ENCODE peak calls at places on chromosomes 5 and 9, in nine cellular contexts. One of them, this sample, is unnamed.

GRCh38 chr9:136640176-136641086 is 22.3 kb upstream of the EGFL7 start:
- DNase-seq in transverse colon: no peak
- DNase-seq in HepG2: no peak
- DNase-seq in stomach: no peak
- DNase-seq in IMR-90: no peak
- DNase-seq in gastrocnemius medialis: no peak
- DNase-seq in H9: no peak
- DNase-seq in sigmoid colon: no peak
- DNase-seq in tibial artery: peak; percentile 23
- DNase-seq in this sample: no peak

GRCh38 chr9:113594484-113595299 is 131.2 kb downstream of the RGS3 start:
- DNase-seq in transverse colon: no peak
- DNase-seq in HepG2: no peak
- DNase-seq in stomach: peak; percentile 56
- DNase-seq in IMR-90: no peak
- DNase-seq in gastrocnemius medialis: no peak
- DNase-seq in H9: no peak
- DNase-seq in sigmoid colon: peak; percentile 72
- DNase-seq in tibial artery: peak; percentile 51
- DNase-seq in this sample: no peak

GRCh38 chr9:136554870-136555269 is 9.0 kb upstream of the NOTCH1 start:
- DNase-seq in transverse colon: no peak
- DNase-seq in HepG2: no peak
- DNase-seq in stomach: no peak
- DNase-seq in IMR-90: no peak
- DNase-seq in gastrocnemius medialis: no peak
- DNase-seq in H9: no peak
- DNase-seq in sigmoid colon: no peak
- DNase-seq in tibial artery: no peak
- DNase-seq in this sample: no peak

GRCh38 chr9:23842531-23843129 is 16.6 kb upstream of the ELAVL2 start:
- DNase-seq in transverse colon: no peak
- DNase-seq in HepG2: no peak
- DNase-seq in stomach: no peak
- DNase-seq in IMR-90: no peak
- DNase-seq in gastrocnemius medialis: no peak
- DNase-seq in H9: no peak
- DNase-seq in sigmoid colon: no peak
- DNase-seq in tibial artery: no peak
- DNase-seq in this sample: no peak

GRCh38 chr5:145493435-145493834 is 341.7 kb downstream of the PRELID2 start:
- DNase-seq in transverse colon: no peak
- DNase-seq in HepG2: no peak
- DNase-seq in stomach: no peak
- DNase-seq in IMR-90: no peak
- DNase-seq in gastrocnemius medialis: no peak
- DNase-seq in H9: no peak
- DNase-seq in sigmoid colon: no peak
- DNase-seq in tibial artery: no peak
- DNase-seq in this sample: no peak

GRCh38 chr9:115615821-115616665 is 498.1 kb upstream of the TNC start:
- DNase-seq in transverse colon: no peak
- DNase-seq in HepG2: no peak
- DNase-seq in stomach: no peak
- DNase-seq in IMR-90: peak; percentile 96
- DNase-seq in gastrocnemius medialis: no peak
- DNase-seq in H9: no peak
- DNase-seq in sigmoid colon: no peak
- DNase-seq in tibial artery: no peak
- DNase-seq in this sample: no peak

GRCh38 chr9:115234094-115234493 is 116.1 kb upstream of the TNC start:
- DNase-seq in transverse colon: no peak
- DNase-seq in HepG2: no peak
- DNase-seq in stomach: no peak
- DNase-seq in IMR-90: peak; percentile 91
- DNase-seq in gastrocnemius medialis: no peak
- DNase-seq in H9: no peak
- DNase-seq in sigmoid colon: no peak
- DNase-seq in tibial artery: no peak
- DNase-seq in this sample: peak; percentile 19

GRCh38 chr9:69155341-69156030 is 18.6 kb upstream of the TJP2 start:
- DNase-seq in transverse colon: no peak
- DNase-seq in HepG2: no peak
- DNase-seq in stomach: no peak
- DNase-seq in IMR-90: no peak
- DNase-seq in gastrocnemius medialis: no peak
- DNase-seq in H9: peak; percentile 56
- DNase-seq in sigmoid colon: no peak
- DNase-seq in tibial artery: no peak
- DNase-seq in this sample: no peak

GRCh38 chr5:125700380-125700856 is 722.8 kb upstream of the GRAMD2B start:
- DNase-seq in transverse colon: peak; percentile 30
- DNase-seq in HepG2: peak; percentile 39
- DNase-seq in stomach: no peak
- DNase-seq in IMR-90: no peak
- DNase-seq in gastrocnemius medialis: no peak
- DNase-seq in H9: no peak
- DNase-seq in sigmoid colon: no peak
- DNase-seq in tibial artery: no peak
- DNase-seq in this sample: peak; percentile 29

GRCh38 chr9:119924736-119925135 is 555.5 kb upstream of the BRINP1 start:
- DNase-seq in transverse colon: no peak
- DNase-seq in HepG2: peak; percentile 4
- DNase-seq in stomach: no peak
- DNase-seq in IMR-90: no peak
- DNase-seq in gastrocnemius medialis: no peak
- DNase-seq in H9: no peak
- DNase-seq in sigmoid colon: no peak
- DNase-seq in tibial artery: no peak
- DNase-seq in this sample: no peak

GRCh38 chr5:14038341-14038959 is 94.0 kb upstream of the DNAH5 start:
- DNase-seq in transverse colon: no peak
- DNase-seq in HepG2: peak; percentile 32
- DNase-seq in stomach: no peak
- DNase-seq in IMR-90: peak; percentile 97
- DNase-seq in gastrocnemius medialis: no peak
- DNase-seq in H9: no peak
- DNase-seq in sigmoid colon: no peak
- DNase-seq in tibial artery: no peak
- DNase-seq in this sample: peak; percentile 47

GRCh38 chr5:167245871-167246270 is 1045.6 kb upstream of the WWC1 start:
- DNase-seq in transverse colon: no peak
- DNase-seq in HepG2: no peak
- DNase-seq in stomach: no peak
- DNase-seq in IMR-90: no peak
- DNase-seq in gastrocnemius medialis: no peak
- DNase-seq in H9: peak; percentile 45
- DNase-seq in sigmoid colon: no peak
- DNase-seq in tibial artery: no peak
- DNase-seq in this sample: no peak

GRCh38 chr5:13480834-13481233 is 463.7 kb downstream of the DNAH5 start:
- DNase-seq in transverse colon: no peak
- DNase-seq in HepG2: no peak
- DNase-seq in stomach: no peak
- DNase-seq in IMR-90: no peak
- DNase-seq in gastrocnemius medialis: no peak
- DNase-seq in H9: no peak
- DNase-seq in sigmoid colon: no peak
- DNase-seq in tibial artery: no peak
- DNase-seq in this sample: no peak

GRCh38 chr9:75148551-75148950 is 60.2 kb downstream of the OSTF1 start:
- DNase-seq in transverse colon: no peak
- DNase-seq in HepG2: no peak
- DNase-seq in stomach: no peak
- DNase-seq in IMR-90: peak; percentile 95
- DNase-seq in gastrocnemius medialis: no peak
- DNase-seq in H9: no peak
- DNase-seq in sigmoid colon: no peak
- DNase-seq in tibial artery: no peak
- DNase-seq in this sample: peak; percentile 30

GRCh38 chr9:116102596-116102995 is 51.0 kb upstream of the PAPPA start:
- DNase-seq in transverse colon: no peak
- DNase-seq in HepG2: no peak
- DNase-seq in stomach: no peak
- DNase-seq in IMR-90: no peak
- DNase-seq in gastrocnemius medialis: no peak
- DNase-seq in H9: no peak
- DNase-seq in sigmoid colon: no peak
- DNase-seq in tibial artery: no peak
- DNase-seq in this sample: no peak

GRCh38 chr5:66652818-66653217 is 56.6 kb downstream of the MAST4 start:
- DNase-seq in transverse colon: no peak
- DNase-seq in HepG2: no peak
- DNase-seq in stomach: no peak
- DNase-seq in IMR-90: no peak
- DNase-seq in gastrocnemius medialis: no peak
- DNase-seq in H9: no peak
- DNase-seq in sigmoid colon: no peak
- DNase-seq in tibial artery: no peak
- DNase-seq in this sample: no peak

GRCh38 chr5:54313311-54314270 is 3.2 kb upstream of the ARL15 start:
- DNase-seq in transverse colon: no peak
- DNase-seq in HepG2: no peak
- DNase-seq in stomach: no peak
- DNase-seq in IMR-90: no peak
- DNase-seq in gastrocnemius medialis: no peak
- DNase-seq in H9: no peak
- DNase-seq in sigmoid colon: no peak
- DNase-seq in tibial artery: no peak
- DNase-seq in this sample: no peak

GRCh38 chr9:15144567-15145174 is 162.3 kb downstream of the TTC39B start:
- DNase-seq in transverse colon: no peak
- DNase-seq in HepG2: no peak
- DNase-seq in stomach: no peak
- DNase-seq in IMR-90: no peak
- DNase-seq in gastrocnemius medialis: peak; percentile 21
- DNase-seq in H9: no peak
- DNase-seq in sigmoid colon: no peak
- DNase-seq in tibial artery: no peak
- DNase-seq in this sample: no peak

GRCh38 chr5:141771031-141771430 is 89.0 kb upstream of the ARAP3 start:
- DNase-seq in transverse colon: no peak
- DNase-seq in HepG2: no peak
- DNase-seq in stomach: no peak
- DNase-seq in IMR-90: peak; percentile 33
- DNase-seq in gastrocnemius medialis: no peak
- DNase-seq in H9: no peak
- DNase-seq in sigmoid colon: no peak
- DNase-seq in tibial artery: no peak
- DNase-seq in this sample: peak; percentile 16

DNA sequence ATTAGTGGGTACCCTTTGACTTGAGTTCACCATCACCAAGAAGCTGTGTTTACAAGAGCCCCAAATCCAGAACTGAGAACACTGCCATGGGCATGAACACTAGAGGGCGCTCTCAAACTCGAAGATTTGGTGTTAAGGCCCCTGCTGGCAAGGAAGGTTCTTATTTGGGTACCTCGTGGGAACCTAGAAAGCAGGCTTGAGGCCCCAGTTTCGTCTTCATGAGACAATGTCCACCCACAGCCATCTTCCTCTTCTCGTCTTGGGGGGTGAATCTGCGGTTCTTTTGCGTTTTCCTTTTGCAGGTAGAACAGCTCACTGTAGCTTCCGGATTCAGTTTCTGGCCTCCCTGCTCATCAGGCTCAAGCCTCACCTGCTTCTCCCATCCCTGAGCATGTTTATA is 184.0 kb downstream of the SEMA5A start:
- DNase-seq in transverse colon: peak; percentile 60
- DNase-seq in HepG2: peak; percentile 54
- DNase-seq in stomach: peak; percentile 54
- DNase-seq in IMR-90: peak; percentile 46
- DNase-seq in gastrocnemius medialis: peak; percentile 16
- DNase-seq in H9: peak; percentile 77
- DNase-seq in sigmoid colon: no peak
- DNase-seq in tibial artery: no peak
- DNase-seq in this sample: peak; percentile 65
- TF ChIP-seq CTCF in transverse colon: peak; percentile 59
- TF ChIP-seq CTCF in HepG2: peak; percentile 74
- TF ChIP-seq CTCF in stomach: peak; percentile 11
- TF ChIP-seq CTCF in IMR-90: peak; percentile 55
- TF ChIP-seq CTCF in gastrocnemius medialis: peak; percentile 20
- TF ChIP-seq CTCF in H9: peak; percentile 86
- TF ChIP-seq CTCF in sigmoid colon: no peak
- TF ChIP-seq CTCF in tibial artery: peak; percentile 20
- TF ChIP-seq CTCF in this sample: peak; percentile 63

DNA sequence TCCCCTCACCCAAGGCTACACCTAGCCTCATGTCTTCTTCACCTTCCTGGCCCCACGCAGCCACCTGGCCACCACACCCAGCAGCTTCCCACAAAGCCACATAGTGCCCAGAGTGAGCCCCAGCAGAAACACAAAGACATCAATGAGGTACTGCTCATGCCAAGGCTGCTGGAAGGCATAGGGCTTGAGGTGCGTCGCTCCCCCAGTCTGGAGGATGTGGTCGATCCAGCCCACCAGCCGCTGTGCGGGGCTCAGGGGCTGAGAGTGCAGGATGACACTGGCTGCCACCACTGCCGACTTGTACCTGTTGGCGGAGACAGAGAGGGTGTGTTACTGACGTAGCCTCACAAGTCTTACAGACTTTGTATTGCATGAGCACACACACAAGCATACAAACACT is 15.8 kb upstream of the CAPSL start:
- DNase-seq in transverse colon: no peak
- DNase-seq in HepG2: no peak
- DNase-seq in stomach: no peak
- DNase-seq in IMR-90: no peak
- DNase-seq in gastrocnemius medialis: no peak
- DNase-seq in H9: peak; percentile 51
- DNase-seq in sigmoid colon: no peak
- DNase-seq in tibial artery: no peak
- DNase-seq in this sample: no peak
- H3K27me3 ChIP-seq in transverse colon: no peaks in the 10 kb centered on the region
- H3K27me3 ChIP-seq in HepG2: no peaks in the 10 kb centered on the region
- H3K27me3 ChIP-seq in stomach: no peaks in the 10 kb centered on the region
- H3K27me3 ChIP-seq in IMR-90: peaks cover 7% of the 10 kb centered on the region
- H3K27me3 ChIP-seq in gastrocnemius medialis: no peaks in the 10 kb centered on the region
- H3K27me3 ChIP-seq in H9: no peaks in the 10 kb centered on the region
- H3K27me3 ChIP-seq in sigmoid colon: no peaks in the 10 kb centered on the region
- H3K27me3 ChIP-seq in tibial artery: no peaks in the 10 kb centered on the region
- H3K27me3 ChIP-seq in this sample: no peaks in the 10 kb centered on the region

GRCh38 chr5:115725522-115725921 is 90.9 kb downstream of the CDO1 start:
- DNase-seq in transverse colon: no peak
- DNase-seq in HepG2: no peak
- DNase-seq in stomach: no peak
- DNase-seq in IMR-90: no peak
- DNase-seq in gastrocnemius medialis: no peak
- DNase-seq in H9: no peak
- DNase-seq in sigmoid colon: no peak
- DNase-seq in tibial artery: no peak
- DNase-seq in this sample: no peak
- TF ChIP-seq CTCF in transverse colon: no peak
- TF ChIP-seq CTCF in HepG2: no peak
- TF ChIP-seq CTCF in stomach: no peak
- TF ChIP-seq CTCF in IMR-90: no peak
- TF ChIP-seq CTCF in gastrocnemius medialis: no peak
- TF ChIP-seq CTCF in H9: no peak
- TF ChIP-seq CTCF in sigmoid colon: no peak
- TF ChIP-seq CTCF in tibial artery: no peak
- TF ChIP-seq CTCF in this sample: no peak

DNA sequence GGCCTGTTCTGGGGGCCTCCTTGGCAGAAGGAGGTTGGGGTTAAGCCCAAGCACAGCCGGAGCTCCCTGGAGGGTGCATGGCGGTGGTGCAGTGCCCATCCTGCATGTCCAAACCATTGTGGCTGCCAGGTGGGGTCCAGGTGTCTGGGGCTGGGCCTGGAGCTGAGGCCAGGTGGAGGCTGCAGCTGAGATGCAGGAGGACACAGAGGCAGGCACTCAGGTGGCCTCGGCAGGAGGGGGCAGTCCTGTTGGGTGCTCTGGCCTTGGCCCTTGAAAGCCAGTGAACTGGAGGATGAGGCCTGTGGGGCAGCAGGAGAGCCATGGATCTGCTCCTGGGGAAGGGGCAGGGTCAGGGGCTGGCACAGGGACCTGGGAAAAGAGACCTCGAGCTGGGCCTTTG is 195.3 kb downstream of the OLFM1 start:
- DNase-seq in transverse colon: no peak
- DNase-seq in HepG2: no peak
- DNase-seq in stomach: no peak
- DNase-seq in IMR-90: no peak
- DNase-seq in gastrocnemius medialis: no peak
- DNase-seq in H9: no peak
- DNase-seq in sigmoid colon: no peak
- DNase-seq in tibial artery: no peak
- DNase-seq in this sample: no peak
- H3K27me3 ChIP-seq in transverse colon: peaks cover 6% of the 10 kb centered on the region
- H3K27me3 ChIP-seq in HepG2: peaks cover 5% of the 10 kb centered on the region
- H3K27me3 ChIP-seq in stomach: no peaks in the 10 kb centered on the region
- H3K27me3 ChIP-seq in IMR-90: no peaks in the 10 kb centered on the region
- H3K27me3 ChIP-seq in gastrocnemius medialis: peaks cover 29% of the 10 kb centered on the region
- H3K27me3 ChIP-seq in H9: no peaks in the 10 kb centered on the region
- H3K27me3 ChIP-seq in sigmoid colon: peaks cover 46% of the 10 kb centered on the region
- H3K27me3 ChIP-seq in tibial artery: no peaks in the 10 kb centered on the region
- H3K27me3 ChIP-seq in this sample: no peaks in the 10 kb centered on the region

This sample was measured in hepatocyte.